ENCODE peak calls at places on chromosome 10, in six cellular contexts. G is NCI-H2107; K is stimulated activated CD8-positive, alpha-beta memory T cell treated with anti-CD3 and anti-CD28 coated beads, Interleukin-2, amount 100 ng/mL, for 1 hour; Y is mammary epithelial cell; Z is M059J; B is upper lobe of left lung. R is an unnamed sample.

GRCh38 chr10:79608505-79609375 is 2.0 kb upstream of the SFTPA1 start:
- DNase-seq in G (no peak), K (no peak), Y (no peak), Z (peak; percentile 8), B (peak; percentile 53), R (no peak)

GRCh38 chr10:3803884-3804741 is 19.1 kb upstream of the KLF6 start:
- DNase-seq in G (no peak), K (no peak), Y (no peak), Z (no peak), B (no peak), R (no peak)

GRCh38 chr10:60896033-60896432 is 48.0 kb downstream of the RHOBTB1 start:
- DNase-seq in G (no peak), K (no peak), Y (no peak), Z (no peak), B (no peak), R (no peak)

GRCh38 chr10:84360634-84361365 is 32.4 kb downstream of the CCSER2 start:
- DNase-seq in G (no peak), K (no peak), Y (peak; percentile 15), Z (peak; percentile 26), B (no peak), R (no peak)

GRCh38 chr10:77075916-77076315 is 561.7 kb downstream of the KCNMA1 start:
- DNase-seq in G (no peak), K (no peak), Y (no peak), Z (no peak), B (no peak), R (no peak)

GRCh38 chr10:110350812-110351211 is 46.1 kb upstream of the SMNDC1 start:
- DNase-seq in G (no peak), K (no peak), Y (no peak), Z (no peak), B (no peak), R (no peak)

GRCh38 chr10:58967551-58968418 is 208.7 kb upstream of the PHYHIPL start:
- DNase-seq in G (no peak), K (no peak), Y (peak; percentile 19), Z (peak; percentile 52), B (no peak), R (no peak)

GRCh38 chr10:102603946-102604345 is 40.3 kb upstream of the TRIM8 start:
- DNase-seq in G (no peak), K (no peak), Y (no peak), Z (no peak), B (no peak), R (no peak)

GRCh38 chr10:12333382-12334185 is 15.8 kb upstream of the CAMK1D start:
- DNase-seq in G (peak; percentile 29), K (no peak), Y (peak; percentile 98), Z (peak; percentile 95), B (peak; percentile 77), R (peak; percentile 66)

GRCh38 chr10:78331391-78331922 is 297.8 kb downstream of the RPS24 start:
- DNase-seq in G (no peak), K (no peak), Y (no peak), Z (peak; percentile 67), B (no peak), R (no peak)

GRCh38 chr10:100567826-100568225 is 32.1 kb downstream of the HIF1AN start:
- DNase-seq in G (no peak), K (no peak), Y (no peak), Z (no peak), B (no peak), R (no peak)

GRCh38 chr10:33122014-33122788 is 164.2 kb upstream of the ITGB1 start:
- DNase-seq in G (no peak), K (no peak), Y (no peak), Z (peak; percentile 89), B (peak; percentile 50), R (no peak)

GRCh38 chr10:57430376-57430775 is 837.3 kb downstream of the IPMK start:
- DNase-seq in G (no peak), K (no peak), Y (no peak), Z (no peak), B (no peak), R (no peak)

GRCh38 chr10:12299222-12299973 is 49.9 kb upstream of the CAMK1D start:
- DNase-seq in G (no peak), K (no peak), Y (no peak), Z (no peak), B (peak; percentile 68), R (no peak)

GRCh38 chr10:36608251-36608650 is 517.1 kb upstream of the ANKRD30A start:
- DNase-seq in G (no peak), K (no peak), Y (no peak), Z (peak; percentile 72), B (no peak), R (no peak)

GRCh38 chr10:53690556-53691240 is 918.1 kb upstream of the MBL2 start:
- DNase-seq in G (no peak), K (no peak), Y (no peak), Z (no peak), B (no peak), R (no peak)

GRCh38 chr10:79244068-79244442 is 103.2 kb upstream of the PPIF start:
- DNase-seq in G (no peak), K (no peak), Y (no peak), Z (no peak), B (no peak), R (no peak)

GRCh38 chr10:67306588-67307205 is 380.9 kb downstream of the LRRTM3 start:
- DNase-seq in G (no peak), K (no peak), Y (peak; percentile 0), Z (peak; percentile 5), B (no peak), R (no peak)

GRCh38 chr10:95413608-95414007 is 122.8 kb upstream of the PDLIM1 start:
- DNase-seq in G (no peak), K (no peak), Y (no peak), Z (no peak), B (no peak), R (no peak)

GRCh38 chr10:66717221-66717981 is 208.4 kb upstream of the LRRTM3 start:
- DNase-seq in G (no peak), K (no peak), Y (no peak), Z (no peak), B (no peak), R (no peak)

GRCh38 chr10:75894761-75895160 is 463.3 kb downstream of the LRMDA start:
- DNase-seq in G (no peak), K (no peak), Y (no peak), Z (peak; percentile 39), B (no peak), R (no peak)

GRCh38 chr10:60536529-60537114 is 146.9 kb upstream of the ANK3 start:
- DNase-seq in G (no peak), K (no peak), Y (peak; percentile 78), Z (peak; percentile 78), B (no peak), R (no peak)

GRCh38 chr10:90959826-90960225 is 38.9 kb upstream of the ANKRD1 start:
- DNase-seq in G (no peak), K (no peak), Y (no peak), Z (peak; percentile 48), B (no peak), R (no peak)

GRCh38 chr10:124612611-124613498 is 131.3 kb downstream of the FAM53B start:
- DNase-seq in G (no peak), K (no peak), Y (no peak), Z (peak; percentile 18), B (no peak), R (peak; percentile 62)

GRCh38 chr10:3622845-3623621 is 162.0 kb downstream of the KLF6 start:
- DNase-seq in G (no peak), K (no peak), Y (no peak), Z (peak; percentile 72), B (no peak), R (no peak)

GRCh38 chr10:124735491-124736286 is 8.5 kb downstream of the FAM53B start:
- DNase-seq in G (no peak), K (no peak), Y (no peak), Z (no peak), B (no peak), R (no peak)

GRCh38 chr10:96588601-96589419 is 2.0 kb upstream of the TM9SF3 start:
- DNase-seq in G (no peak), K (no peak), Y (peak; percentile 49), Z (peak; percentile 66), B (no peak), R (no peak)

GRCh38 chr10:98340946-98341345 is 73.0 kb upstream of the LOXL4 start:
- DNase-seq in G (no peak), K (no peak), Y (no peak), Z (peak; percentile 19), B (no peak), R (no peak)

GRCh38 chr10:128110339-128110738 is 15.9 kb downstream of the MKI67 start:
- DNase-seq in G (no peak), K (no peak), Y (no peak), Z (no peak), B (no peak), R (no peak)

GRCh38 chr10:71812016-71812912 is 38.8 kb downstream of the PSAP start:
- DNase-seq in G (no peak), K (peak; percentile 67), Y (peak; percentile 29), Z (peak; percentile 35), B (peak; percentile 65), R (peak; percentile 89)

GRCh38 chr10:132448248-132448731 is 51.3 kb downstream of the PWWP2B start:
- DNase-seq in G (no peak), K (peak; percentile 39), Y (peak; percentile 76), Z (peak; percentile 39), B (peak; percentile 96), R (peak; percentile 83)

GRCh38 chr10:8993859-8994258 is 939.4 kb downstream of the GATA3 start:
- DNase-seq in G (no peak), K (no peak), Y (no peak), Z (no peak), B (no peak), R (no peak)

GRCh38 chr10:132626761-132627735 is 89.5 kb downstream of the INPP5A start:
- DNase-seq in G (no peak), K (no peak), Y (no peak), Z (no peak), B (no peak), R (peak; percentile 34)